ENCODE peak calls at places on chromosomes 13 and 19, in nine cellular contexts. Z is AG10803, W is psoas muscle, M is cardiac muscle cell, H is left lung, V is BJ, A is WERI-Rb-1, D is cardiac fibroblast, G is IMR-90. E is an unnamed sample.
A peak's percentile ranks its signal among the peaks of the same experiment; 100 is the strongest.

GRCh38 chr13:101473458-101473857 is 21.0 kb downstream of the ITGBL1 start:
- DNase-seq in Z (peak; percentile 82), W (no peak), M (peak; percentile 67), H (peak; percentile 36), V (no peak), A (no peak), D (peak; percentile 79), G (peak; percentile 91), E (peak; percentile 56)

GRCh38 chr13:93614776-93615175 is 388.2 kb downstream of the GPC6 start:
- DNase-seq in Z (no peak), W (no peak), M (no peak), H (no peak), V (no peak), A (no peak), D (no peak), G (peak; percentile 48), E (no peak)

GRCh38 chr19:6088677-6089063 is 21.6 kb downstream of the RFX2 start:
- DNase-seq in Z (no peak), W (no peak), M (peak; percentile 34), H (no peak), V (no peak), A (no peak), D (no peak), G (peak; percentile 49), E (no peak)

GRCh38 chr13:40665061-40665753 is 1.2 kb downstream of the FOXO1 start:
- DNase-seq in Z (no peak), W (peak; percentile 68), M (no peak), H (peak; percentile 56), V (no peak), A (peak; percentile 21), D (no peak), G (no peak), E (peak; percentile 19)

GRCh38 chr13:28449826-28450773 is 44.8 kb downstream of the FLT1 start:
- DNase-seq in Z (peak; percentile 48), W (no peak), M (no peak), H (no peak), V (peak; percentile 19), A (peak; percentile 70), D (no peak), G (no peak), E (peak; percentile 81)

GRCh38 chr19:18399008-18399407 is 1.6 kb upstream of the LRRC25 start:
- DNase-seq in Z (peak; percentile 73), W (no peak), M (no peak), H (peak; percentile 74), V (no peak), A (no peak), D (peak; percentile 58), G (peak; percentile 87), E (peak; percentile 63)

GRCh38 chr13:36872621-36873020 is 47.4 kb downstream of the SMAD9 start:
- DNase-seq in Z (no peak), W (no peak), M (no peak), H (no peak), V (no peak), A (no peak), D (no peak), G (no peak), E (no peak)

GRCh38 chr13:40920826-40921225 is 98.3 kb downstream of the ELF1 start:
- DNase-seq in Z (no peak), W (no peak), M (no peak), H (no peak), V (no peak), A (no peak), D (peak; percentile 23), G (peak; percentile 56), E (peak; percentile 25)

GRCh38 chr13:49062297-49062896 is 86.7 kb downstream of the FNDC3A start:
- DNase-seq in Z (no peak), W (no peak), M (no peak), H (no peak), V (no peak), A (no peak), D (no peak), G (peak; percentile 15), E (peak; percentile 19)

GRCh38 chr13:75679459-75679858 is 43.3 kb downstream of the LMO7 start:
- DNase-seq in Z (no peak), W (no peak), M (no peak), H (no peak), V (no peak), A (no peak), D (no peak), G (no peak), E (no peak)

GRCh38 chr13:31947506-31947905 is 84.1 kb upstream of the FRY start:
- DNase-seq in Z (peak; percentile 62), W (no peak), M (no peak), H (no peak), V (no peak), A (no peak), D (no peak), G (no peak), E (no peak)

GRCh38 chr19:4524808-4525562 is 6.7 kb upstream of the PLIN4 start:
- DNase-seq in Z (peak; percentile 21), W (peak; percentile 83), M (peak; percentile 61), H (no peak), V (no peak), A (peak; percentile 69), D (peak; percentile 54), G (no peak), E (peak; percentile 38)

GRCh38 chr13:98162935-98163334 is 14.1 kb downstream of the RNF113B start:
- DNase-seq in Z (no peak), W (no peak), M (no peak), H (no peak), V (no peak), A (no peak), D (no peak), G (no peak), E (no peak)

GRCh38 chr13:25103711-25104110 is 7.8 kb downstream of the PABPC3 start:
- DNase-seq in Z (no peak), W (no peak), M (no peak), H (no peak), V (no peak), A (no peak), D (no peak), G (no peak), E (no peak)

GRCh38 chr19:18951721-18952281 is 10.8 kb upstream of the HOMER3 start:
- DNase-seq in Z (peak; percentile 32), W (no peak), M (no peak), H (no peak), V (peak; percentile 70), A (no peak), D (peak; percentile 15), G (no peak), E (peak; percentile 31)

GRCh38 chr13:28177877-28178276 is 39.5 kb downstream of the PAN3 start:
- DNase-seq in Z (no peak), W (no peak), M (no peak), H (no peak), V (no peak), A (no peak), D (no peak), G (no peak), E (no peak)

GRCh38 chr19:21468791-21469190 is 36.6 kb upstream of the ZNF429 start:
- DNase-seq in Z (no peak), W (no peak), M (no peak), H (no peak), V (no peak), A (no peak), D (no peak), G (no peak), E (no peak)
- TF ChIP-seq CTCF in Z (no peak), W (no peak), M (no peak), H (no peak), V (no peak), A (no peak), D (no peak), G (no peak), E (no peak)

GRCh38 chr19:13023666-13024065 is 28.4 kb downstream of the NFIX start:
- DNase-seq in Z (peak; percentile 59), W (no peak), M (peak; percentile 44), H (no peak), V (no peak), A (no peak), D (peak; percentile 63), G (no peak), E (no peak)
- H3K4me3 ChIP-seq in Z (peak overlapping the region; percentile 87), W (peak overlapping the region; percentile 64), M (no peak overlapping the region), H (peak overlapping the region; percentile 33), V (peak overlapping the region; percentile 43), A (no peak overlapping the region), D (peak overlapping the region; percentile 59), G (peak overlapping the region; percentile 55), E (peak overlapping the region; percentile 67)

DNA sequence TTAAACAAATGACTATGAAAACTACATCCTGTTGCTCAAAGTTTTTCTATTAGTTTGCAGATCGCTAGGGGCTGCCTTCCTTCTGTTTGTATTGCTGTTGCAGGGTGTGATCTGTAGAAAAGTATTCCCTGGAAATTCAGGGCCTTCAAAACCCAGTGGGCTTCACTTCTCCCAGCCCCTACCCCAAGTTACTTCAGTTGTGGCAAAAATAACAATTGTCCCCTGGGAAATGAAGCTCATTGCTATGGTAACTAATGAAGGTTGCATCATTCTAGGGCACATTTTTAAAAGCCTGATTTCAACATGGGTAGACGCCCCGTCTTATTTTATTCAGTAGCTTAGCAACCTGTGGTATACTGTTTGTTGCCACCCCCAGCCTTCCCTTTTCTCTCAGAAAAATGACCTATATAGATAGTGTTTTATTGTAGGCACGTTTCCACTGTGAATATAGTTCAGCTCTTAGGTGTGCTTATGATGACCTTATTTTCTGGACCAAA is 60.9 kb downstream of the WDFY2 start:
- DNase-seq in Z (peak; percentile 91), W (no peak), M (peak; percentile 91), H (no peak), V (peak; percentile 46), A (no peak), D (peak; percentile 93), G (peak; percentile 57), E (peak; percentile 86)
- TF ChIP-seq CTCF in Z (peak; percentile 18), W (no peak), M (no peak), H (no peak), V (no peak), A (no peak), D (no peak), G (no peak), E (no peak)

DNA sequence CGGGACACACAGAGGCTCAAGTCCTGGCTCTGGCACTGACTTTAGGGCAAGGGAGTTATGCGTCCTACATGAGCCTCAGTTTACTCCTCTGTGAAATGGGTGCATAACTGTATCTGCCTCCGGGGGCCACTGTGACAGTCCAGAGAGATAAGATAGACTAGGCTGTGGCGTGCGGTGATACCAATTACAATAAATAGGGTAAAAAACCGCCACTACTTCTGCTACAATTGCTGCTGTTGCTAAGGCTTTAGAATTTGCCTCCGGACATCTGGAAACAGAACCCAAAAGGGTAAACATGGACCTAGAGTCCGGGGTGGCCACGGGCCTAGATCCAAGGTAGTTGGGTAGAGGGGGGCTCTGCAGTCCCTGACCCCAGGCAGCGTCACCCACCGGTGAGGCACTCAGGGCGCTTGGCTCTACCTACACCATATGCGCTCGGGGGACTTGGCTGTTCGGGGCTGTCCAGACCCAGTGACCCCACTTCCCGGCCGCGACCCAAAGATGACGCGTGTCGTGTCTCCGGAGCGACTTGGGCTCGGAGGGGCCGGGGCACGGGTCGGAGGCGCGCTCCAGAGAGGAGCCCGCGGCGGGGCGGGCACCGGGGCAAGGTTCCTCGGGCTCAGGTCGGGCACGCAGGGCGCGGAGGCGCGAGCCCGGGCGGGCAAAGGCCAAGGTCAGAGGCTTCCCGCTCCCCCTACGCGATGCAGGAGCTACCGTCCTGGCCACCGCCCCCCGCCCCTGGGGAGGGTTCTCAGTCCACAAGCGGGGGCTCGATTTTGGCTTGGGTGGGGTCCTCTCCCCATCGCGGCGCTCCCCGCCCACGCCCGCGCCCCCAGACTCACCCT is 1.0 kb downstream of the INSR start:
- DNase-seq in Z (no peak), W (peak; percentile 79), M (peak; percentile 5), H (peak; percentile 37), V (no peak), A (peak; percentile 12), D (no peak), G (no peak), E (no peak)
- H3K4me3 ChIP-seq in Z (peak overlapping the region; percentile 74), W (peak overlapping the region; percentile 98), M (peak overlapping the region; percentile 84), H (peak overlapping the region; percentile 80), V (peak overlapping the region; percentile 88), A (peak overlapping the region; percentile 73), D (peak overlapping the region; percentile 69), G (peak overlapping the region; percentile 59), E (peak overlapping the region; percentile 64)

GRCh38 chr19:8108560-8109445 is 40.6 kb downstream of the FBN3 start:
- DNase-seq in Z (no peak), W (no peak), M (no peak), H (no peak), V (no peak), A (no peak), D (no peak), G (no peak), E (no peak)
- TF ChIP-seq CTCF in Z (no peak), W (no peak), M (no peak), H (no peak), V (no peak), A (no peak), D (no peak), G (no peak), E (no peak)